ENCODE peak calls at places on chromosomes 7 and 10, in ten cellular contexts. X, J, E, G, K, W, R, I, B and V are unnamed samples.

GRCh38 chr10:15739437-15739970 is 19.8 kb upstream of the ITGA8 start:
- DNase-seq in X (no peak), J (no peak), E (no peak), G (no peak), K (no peak), W (no peak), R (no peak), I (no peak), B (no peak), V (no peak)

GRCh38 chr7:129498021-129498420 is 4.3 kb upstream of the SMKR1 start:
- DNase-seq in X (no peak), J (no peak), E (no peak), G (no peak), K (no peak), W (no peak), R (no peak), I (no peak), B (no peak), V (no peak)

GRCh38 chr7:121447939-121448338 is 51.8 kb upstream of the FAM3C start:
- DNase-seq in X (no peak), J (no peak), E (no peak), G (no peak), K (no peak), W (no peak), R (no peak), I (no peak), B (no peak), V (no peak)

GRCh38 chr10:5589963-5590511 is 65.3 kb downstream of the CALML3 start:
- DNase-seq in X (no peak), J (no peak), E (no peak), G (no peak), K (no peak), W (no peak), R (peak; percentile 57), I (no peak), B (peak; percentile 47), V (peak; percentile 54)

GRCh38 chr7:82017334-82017943 is 247.6 kb upstream of the HGF start:
- DNase-seq in X (no peak), J (no peak), E (no peak), G (no peak), K (peak; percentile 13), W (no peak), R (peak; percentile 47), I (no peak), B (no peak), V (no peak)

GRCh38 chr10:24039897-24040296 is 169.0 kb upstream of the KIAA1217 start:
- DNase-seq in X (peak; percentile 14), J (no peak), E (no peak), G (no peak), K (no peak), W (no peak), R (no peak), I (no peak), B (no peak), V (no peak)

GRCh38 chr7:44637788-44638594 is 31.6 kb downstream of the OGDH start:
- DNase-seq in X (peak; percentile 77), J (peak; percentile 77), E (no peak), G (no peak), K (no peak), W (peak; percentile 64), R (peak; percentile 88), I (peak; percentile 76), B (no peak), V (no peak)

GRCh38 chr7:90931996-90932912 is 332.0 kb upstream of the FZD1 start:
- DNase-seq in X (peak; percentile 34), J (peak; percentile 69), E (no peak), G (no peak), K (no peak), W (no peak), R (no peak), I (peak; percentile 60), B (no peak), V (no peak)

GRCh38 chr10:7824251-7824650 is 5.9 kb downstream of the TAF3 start:
- DNase-seq in X (no peak), J (no peak), E (no peak), G (no peak), K (no peak), W (no peak), R (no peak), I (no peak), B (no peak), V (no peak)

GRCh38 chr10:78578929-78579328 is 489.8 kb upstream of the ZMIZ1 start:
- DNase-seq in X (no peak), J (no peak), E (peak; percentile 2), G (no peak), K (no peak), W (no peak), R (no peak), I (no peak), B (no peak), V (no peak)

GRCh38 chr7:101232141-101232821 is 5.3 kb downstream of the CLDN15 start:
- DNase-seq in X (peak; percentile 88), J (no peak), E (no peak), G (no peak), K (no peak), W (no peak), R (no peak), I (no peak), B (peak; percentile 74), V (no peak)

GRCh38 chr10:18583575-18584270 is 67.7 kb downstream of the NSUN6 start:
- DNase-seq in X (no peak), J (no peak), E (no peak), G (no peak), K (no peak), W (no peak), R (no peak), I (no peak), B (no peak), V (no peak)
- TF ChIP-seq CTCF in X (no peak), J (no peak), E (peak; percentile 6), G (no peak), K (peak; percentile 32), W (no peak), R (peak; percentile 27), I (peak; percentile 21), B (peak; percentile 36), V (peak; percentile 70)

GRCh38 chr10:126459878-126460481 is 71.7 kb upstream of the ADAM12 start:
- DNase-seq in X (no peak), J (no peak), E (no peak), G (no peak), K (peak; percentile 65), W (no peak), R (peak; percentile 96), I (no peak), B (no peak), V (no peak)

GRCh38 chr10:126456632-126457031 is 68.4 kb upstream of the ADAM12 start:
- DNase-seq in X (no peak), J (no peak), E (no peak), G (no peak), K (no peak), W (no peak), R (no peak), I (no peak), B (no peak), V (no peak)

GRCh38 chr10:126461289-126461688 is 73.0 kb upstream of the ADAM12 start:
- DNase-seq in X (no peak), J (no peak), E (no peak), G (no peak), K (no peak), W (no peak), R (no peak), I (no peak), B (no peak), V (no peak)

GRCh38 chr10:126458453-126458852 is 70.2 kb upstream of the ADAM12 start:
- DNase-seq in X (no peak), J (no peak), E (no peak), G (no peak), K (no peak), W (no peak), R (peak; percentile 52), I (no peak), B (no peak), V (no peak)

DNA sequence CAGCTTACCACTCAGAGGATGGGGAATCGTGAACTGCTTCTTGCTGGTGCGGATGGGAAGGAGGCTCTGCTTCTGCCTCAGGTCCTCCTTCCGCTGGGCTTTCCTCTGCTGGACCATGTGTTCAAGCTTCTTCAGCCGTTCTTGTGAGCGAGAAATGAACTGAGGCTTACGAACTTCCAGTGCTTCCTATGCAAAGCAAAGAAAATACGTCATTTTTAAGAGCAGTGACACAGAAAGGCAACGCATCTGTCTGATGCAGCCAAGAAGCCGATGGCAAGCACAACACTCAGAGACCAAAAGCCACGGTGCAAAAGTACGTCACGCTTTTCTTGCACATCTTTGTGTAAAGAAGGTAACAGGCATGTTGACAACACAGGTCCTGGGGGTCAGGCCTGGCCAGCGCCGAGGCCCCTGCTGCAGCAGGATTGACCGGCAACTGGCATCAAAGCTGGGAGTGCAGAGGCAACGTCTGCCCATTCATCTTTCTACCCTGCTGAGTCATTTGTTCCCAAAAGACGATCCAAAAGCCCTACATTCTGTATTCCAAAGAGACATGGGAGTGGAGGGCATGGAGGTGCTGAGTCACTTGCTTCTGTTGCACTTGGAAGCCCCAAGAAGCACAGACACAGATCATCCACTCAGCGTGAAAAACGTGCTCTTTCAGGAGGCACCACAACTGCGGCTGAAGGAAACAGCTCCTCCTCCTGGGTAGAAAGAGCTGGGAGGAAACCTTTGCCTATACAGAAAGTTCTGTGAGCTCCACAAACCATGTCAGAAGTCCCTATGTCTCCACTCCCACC is 71.0 kb upstream of the ADAM12 start:
- DNase-seq in X (no peak), J (no peak), E (no peak), G (no peak), K (no peak), W (no peak), R (peak; percentile 65), I (no peak), B (no peak), V (no peak)
- TF ChIP-seq CTCF in X (no peak), J (no peak), E (no peak), G (no peak), K (no peak), W (no peak), R (peak; percentile 10), I (no peak), B (peak; percentile 14), V (peak; percentile 64)

DNA sequence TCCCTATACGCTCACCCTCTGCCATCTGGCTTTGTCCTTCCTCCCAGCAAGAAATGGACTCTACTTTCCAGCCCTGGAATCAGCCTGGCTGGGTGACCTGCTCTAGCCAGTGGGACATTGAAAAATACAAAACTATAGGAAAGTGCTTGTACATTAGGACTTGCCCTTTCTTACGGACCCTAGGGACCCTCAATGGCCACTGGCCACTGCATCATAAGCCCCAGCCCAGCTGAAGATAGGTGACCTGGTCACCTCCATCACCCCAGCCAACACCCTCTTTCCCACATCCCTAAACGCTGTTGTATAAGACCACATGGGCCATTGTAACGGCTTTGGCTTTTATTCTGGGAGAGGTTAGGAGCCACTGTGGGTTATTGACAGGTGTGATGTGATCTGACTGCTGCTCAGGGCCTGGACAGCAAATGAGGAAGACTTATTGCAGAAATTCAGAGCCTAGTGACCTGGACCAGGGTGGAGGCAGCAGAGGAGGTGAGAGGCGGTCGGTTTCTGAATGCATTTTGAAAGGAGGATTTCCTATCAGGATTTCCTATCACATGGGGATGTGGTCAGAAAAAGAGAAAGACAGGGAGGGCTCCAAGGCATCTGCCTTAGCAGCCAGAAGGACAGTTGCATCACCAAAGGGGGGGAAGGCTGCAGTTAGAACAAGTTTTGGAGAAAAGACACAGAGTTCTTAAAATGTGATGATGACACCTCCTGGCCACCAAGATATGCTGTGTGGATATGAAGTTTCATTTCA is 2.2 kb upstream of the LMBR1 start:
- DNase-seq in X (no peak), J (no peak), E (no peak), G (no peak), K (no peak), W (no peak), R (no peak), I (no peak), B (no peak), V (no peak)
- TF ChIP-seq CTCF in X (no peak), J (peak; percentile 3), E (peak; percentile 5), G (no peak), K (no peak), W (no peak), R (no peak), I (no peak), B (no peak), V (no peak)

GRCh38 chr7:153399554-153399940 is 640.0 kb downstream of the ACTR3B start:
- DNase-seq in X (no peak), J (no peak), E (no peak), G (no peak), K (no peak), W (no peak), R (no peak), I (no peak), B (no peak), V (no peak)
- TF ChIP-seq CTCF in X (no peak), J (no peak), E (no peak), G (no peak), K (no peak), W (no peak), R (no peak), I (no peak), B (no peak), V (no peak)